ENCODE peak calls at places on chromosomes 1 and 21, in four cellular contexts. X is heart left ventricle, H is type B pancreatic cell, O is SK-N-SH. P is an unnamed sample.

GRCh38 chr1:3879787-3880428 is 20.2 kb downstream of the C1orf174 start:
- DNase-seq in X (no peak), H (no peak), O (no peak), P (peak)

GRCh38 chr1:233844697-233845096 is 59.8 kb upstream of the SLC35F3 start:
- DNase-seq in X (no peak), H (no peak), O (no peak), P (no peak)

GRCh38 chr1:48718696-48719095 is 58.0 kb downstream of the BEND5 start:
- DNase-seq in X (no peak), H (no peak), O (no peak), P (no peak)

GRCh38 chr1:91862120-91862519 is 23.8 kb downstream of the TGFBR3 start:
- DNase-seq in X (no peak), H (no peak), O (no peak), P (no peak)

GRCh38 chr1:100746542-100746932 is 27.0 kb downstream of the VCAM1 start:
- DNase-seq in X (no peak), H (no peak), O (no peak), P (no peak)

GRCh38 chr1:246428542-246429308 is 78.4 kb downstream of the SMYD3 start:
- DNase-seq in X (no peak), H (no peak), O (no peak), P (no peak)

GRCh38 chr1:23202263-23202749 is 15.0 kb downstream of the HTR1D start:
- DNase-seq in X (no peak), H (no peak), O (no peak), P (no peak)

GRCh38 chr1:58573138-58573537 is 3.9 kb downstream of the TACSTD2 start:
- DNase-seq in X (no peak), H (no peak), O (no peak), P (no peak)

GRCh38 chr1:245645894-245646293 is 491.1 kb downstream of the KIF26B start:
- DNase-seq in X (no peak), H (no peak), O (no peak), P (no peak)

GRCh38 chr1:103416681-103417318 is 108.7 kb upstream of the RNPC3 start:
- DNase-seq in X (no peak), H (no peak), O (no peak), P (no peak)

GRCh38 chr1:210882414-210883221 is 251.3 kb downstream of the KCNH1 start:
- DNase-seq in X (no peak), H (no peak), O (no peak), P (no peak)

GRCh38 chr1:8825985-8826481 is 8.6 kb upstream of the RERE start:
- DNase-seq in X (no peak), H (no peak), O (no peak), P (no peak)

GRCh38 chr21:31543191-31543590 is 116.3 kb upstream of the SOD1 start:
- DNase-seq in X (no peak), H (no peak), O (no peak), P (no peak)

GRCh38 chr1:59919742-59920141 is 6.8 kb downstream of the CYP2J2 start:
- DNase-seq in X (no peak), H (no peak), O (no peak), P (no peak)

GRCh38 chr1:222023025-222023424 is 281.1 kb upstream of the DUSP10 start:
- DNase-seq in X (no peak), H (no peak), O (no peak), P (no peak)

GRCh38 chr21:27776925-27777553 is 810.2 kb upstream of the ADAMTS5 start:
- DNase-seq in X (peak), H (no peak), O (no peak), P (no peak)

GRCh38 chr1:232628335-232629214 is 1.4 kb downstream of the SIPA1L2 start:
- DNase-seq in X (no peak), H (no peak), O (peak), P (no peak)

GRCh38 chr21:46221664-46222435 is 6.7 kb downstream of the LSS start:
- DNase-seq in X (peak), H (peak), O (no peak), P (no peak)

GRCh38 chr1:25729774-25730173 is 70.2 kb upstream of the SELENON start:
- DNase-seq in X (no peak), H (no peak), O (no peak), P (no peak)

GRCh38 chr1:33763406-33763805 is 100.5 kb upstream of the HMGB4 start:
- DNase-seq in X (no peak), H (no peak), O (no peak), P (no peak)

GRCh38 chr1:38064232-38064903 is 17.8 kb upstream of the POU3F1 start:
- DNase-seq in X (no peak), H (no peak), O (no peak), P (no peak)

GRCh38 chr1:93615201-93616150 is 66.2 kb downstream of the BCAR3 start:
- DNase-seq in X (no peak), H (no peak), O (no peak), P (no peak)

GRCh38 chr1:9260086-9260766 is 25.7 kb downstream of the H6PD start:
- DNase-seq in X (no peak), H (no peak), O (no peak), P (no peak)

GRCh38 chr1:34983700-34984355 is 1.3 kb downstream of the TMEM35B start:
- DNase-seq in X (no peak), H (no peak), O (no peak), P (no peak)

GRCh38 chr21:45634511-45635183 is 8.9 kb upstream of the PCBP3 start:
- DNase-seq in X (no peak), H (no peak), O (peak), P (no peak)

GRCh38 chr1:19893687-19894086 is 11.5 kb downstream of the OTUD3 start:
- DNase-seq in X (no peak), H (no peak), O (no peak), P (no peak)

GRCh38 chr1:43590389-43590788 is 59.6 kb upstream of the KDM4A start:
- DNase-seq in X (no peak), H (no peak), O (peak), P (no peak)

GRCh38 chr1:10915594-10915993 is 96.9 kb upstream of the TARDBP start:
- DNase-seq in X (no peak), H (no peak), O (no peak), P (peak)

GRCh38 chr1:16967095-16967567 is 13.3 kb downstream of the MFAP2 start:
- DNase-seq in X (peak), H (no peak), O (peak), P (no peak)

GRCh38 chr1:213051127-213051880 is at the start of gene RPS6KC1:
- DNase-seq in X (peak), H (peak), O (peak), P (peak)

GRCh38 chr21:37642493-37642892 is 273.8 kb downstream of the KCNJ6 start:
- DNase-seq in X (no peak), H (no peak), O (no peak), P (no peak)

GRCh38 chr1:9473032-9473792 is 66.1 kb upstream of the SLC25A33 start:
- DNase-seq in X (peak), H (no peak), O (peak), P (peak)

DNA sequence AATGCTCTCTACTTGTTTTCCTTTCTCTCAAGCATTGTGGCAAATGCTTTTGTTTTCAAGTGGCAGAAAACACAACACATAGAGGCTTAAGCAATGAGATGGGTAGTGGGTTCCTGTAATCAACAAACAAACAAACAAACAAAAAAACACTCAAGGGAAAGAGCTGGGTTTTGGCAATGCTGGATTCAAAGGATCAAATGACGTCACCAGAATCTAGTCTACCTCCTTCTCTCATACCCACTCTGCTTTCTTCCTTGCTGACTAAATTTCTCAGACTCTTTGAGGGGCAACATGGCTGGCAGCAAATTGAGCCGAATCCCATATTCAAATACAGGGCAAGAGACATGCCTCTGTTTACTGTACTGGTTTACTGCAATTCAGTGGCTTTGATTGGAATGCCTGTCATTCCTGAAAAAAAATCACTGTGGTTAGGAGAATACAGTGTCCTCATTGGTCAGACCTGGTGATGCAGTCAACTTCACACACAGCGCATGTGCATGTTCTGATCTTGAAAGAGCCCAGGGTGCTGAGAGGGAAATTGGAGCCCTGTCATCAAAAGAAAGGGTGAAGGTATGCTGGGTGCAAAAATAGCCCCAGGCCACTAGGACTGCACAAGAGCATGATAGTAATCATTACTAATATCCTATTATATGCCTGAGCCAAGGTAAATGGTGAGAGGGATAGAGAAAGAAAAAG is 356.2 kb downstream of the KCTD3 start:
- DNase-seq in X (no peak), H (no peak), O (no peak), P (no peak)
- TF ChIP-seq CTCF in X (no peak), H (no peak), O (no peak), P (no peak)

DNA sequence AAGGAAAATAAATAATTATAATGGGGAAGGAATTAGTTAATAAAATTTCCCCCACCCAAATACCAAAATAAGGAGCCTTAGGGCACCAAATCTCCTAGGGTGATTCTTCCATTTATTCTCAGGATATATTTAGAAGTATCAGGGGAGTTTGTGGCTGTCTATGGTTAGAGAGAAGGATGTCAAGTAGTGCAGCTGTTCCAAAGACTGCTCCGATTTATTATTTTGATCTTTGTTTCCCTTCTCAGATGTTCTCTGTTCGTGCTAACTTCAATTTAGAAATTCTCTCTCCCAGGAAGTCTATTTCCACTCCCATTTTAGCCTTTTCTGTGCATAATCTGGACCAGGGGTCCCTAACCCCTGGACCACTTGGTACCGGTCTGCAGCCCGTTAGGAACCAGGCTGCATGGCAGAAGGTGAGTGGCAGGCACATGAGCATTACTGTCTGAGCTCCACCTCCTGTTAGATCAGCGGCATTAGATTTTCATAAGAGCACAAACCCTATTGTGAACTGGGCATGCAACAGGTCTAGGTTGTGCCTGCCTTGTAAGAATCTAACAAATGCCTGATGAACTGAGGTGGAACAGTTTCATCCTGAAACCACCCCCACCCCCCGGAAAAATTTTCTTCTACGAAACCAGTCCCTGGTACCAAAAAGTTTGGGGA is 9.3 kb upstream of the MAST2 start:
- DNase-seq in X (no peak), H (no peak), O (no peak), P (no peak)
- TF ChIP-seq CTCF in X (no peak), H (no peak), O (no peak), P (no peak)

DNA sequence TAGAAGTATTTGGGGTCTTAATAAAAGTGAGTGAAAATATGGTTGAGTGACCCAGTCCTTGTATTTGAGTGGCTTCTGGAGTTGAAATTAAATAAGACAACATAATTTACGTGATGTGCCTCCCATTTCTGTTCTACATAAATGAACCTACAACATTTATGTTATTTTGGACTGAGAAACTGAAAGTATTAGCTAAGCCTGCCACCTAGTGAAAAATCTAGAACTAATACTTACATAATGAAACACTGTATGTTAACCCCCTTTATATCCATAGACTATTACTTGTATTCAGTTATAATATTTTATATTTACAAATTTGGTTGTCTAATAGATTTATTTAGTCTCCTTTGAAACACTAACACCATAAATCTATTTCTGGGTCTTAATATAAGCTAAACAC is 298.9 kb downstream of the KCNT2 start:
- DNase-seq in X (no peak), H (no peak), O (no peak), P (no peak)
- TF ChIP-seq CTCF in X (no peak), H (peak), O (peak), P (no peak)

GRCh38 chr21:43727571-43728466 is 8.9 kb downstream of the PDXK start:
- DNase-seq in X (no peak), H (no peak), O (no peak), P (peak)

GRCh38 chr21:43731476-43731875 is 12.5 kb downstream of the PDXK start:
- DNase-seq in X (no peak), H (no peak), O (no peak), P (no peak)

GRCh38 chr21:43726686-43727570 is 8.0 kb downstream of the PDXK start:
- DNase-seq in X (no peak), H (no peak), O (no peak), P (peak)

GRCh38 chr21:43731891-43732711 is 13.2 kb downstream of the PDXK start:
- DNase-seq in X (no peak), H (no peak), O (no peak), P (no peak)

DNA sequence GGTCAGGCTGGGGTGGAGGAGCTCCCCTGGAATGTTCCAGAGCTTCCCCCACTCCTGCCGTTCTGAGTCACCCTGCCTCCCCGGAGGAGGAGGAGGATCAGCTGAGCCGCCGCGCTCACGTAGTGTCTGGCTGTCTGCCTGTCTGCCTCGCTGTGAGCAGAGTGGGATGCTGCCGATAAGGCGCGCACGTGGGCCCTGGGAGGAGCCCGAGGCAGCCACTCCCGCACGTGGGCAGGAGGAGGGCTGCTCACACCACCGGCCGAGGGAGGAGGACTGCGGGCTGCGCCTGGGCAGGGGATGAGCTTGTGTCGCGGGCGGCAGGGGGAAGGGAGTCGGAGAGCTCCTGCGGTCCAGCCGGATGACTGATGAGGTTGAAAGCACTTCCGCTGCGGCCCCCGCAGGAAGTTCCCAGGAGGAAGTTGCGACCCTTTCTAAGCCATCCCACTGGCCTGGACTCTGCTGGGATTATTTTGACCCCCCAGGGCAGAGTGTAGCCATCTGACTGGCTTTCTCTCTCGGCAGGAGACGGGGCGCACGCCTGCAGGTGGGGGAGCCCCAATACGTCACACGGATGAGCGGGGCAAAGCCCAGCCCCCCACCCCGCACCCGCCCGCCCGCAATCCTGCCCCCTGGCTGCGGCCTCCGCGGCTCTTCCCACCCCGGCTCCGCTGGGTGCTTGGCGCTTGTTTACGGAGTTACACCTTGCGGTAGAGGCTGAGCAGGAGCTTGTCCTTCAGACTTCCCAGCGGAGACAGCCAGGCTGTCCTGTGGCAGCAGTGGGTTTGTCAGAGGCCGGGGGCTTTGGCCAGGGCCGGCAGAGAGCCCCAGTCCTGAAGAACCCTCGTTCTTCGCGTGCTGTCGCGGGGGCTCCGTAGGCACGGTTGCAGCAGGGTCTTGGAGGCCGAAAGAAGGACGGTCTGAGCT is 9.8 kb downstream of the PDXK start:
- DNase-seq in X (peak), H (peak), O (peak), P (peak)
- TF ChIP-seq CTCF in X (peak), H (peak), O (peak), P (peak)

DNA sequence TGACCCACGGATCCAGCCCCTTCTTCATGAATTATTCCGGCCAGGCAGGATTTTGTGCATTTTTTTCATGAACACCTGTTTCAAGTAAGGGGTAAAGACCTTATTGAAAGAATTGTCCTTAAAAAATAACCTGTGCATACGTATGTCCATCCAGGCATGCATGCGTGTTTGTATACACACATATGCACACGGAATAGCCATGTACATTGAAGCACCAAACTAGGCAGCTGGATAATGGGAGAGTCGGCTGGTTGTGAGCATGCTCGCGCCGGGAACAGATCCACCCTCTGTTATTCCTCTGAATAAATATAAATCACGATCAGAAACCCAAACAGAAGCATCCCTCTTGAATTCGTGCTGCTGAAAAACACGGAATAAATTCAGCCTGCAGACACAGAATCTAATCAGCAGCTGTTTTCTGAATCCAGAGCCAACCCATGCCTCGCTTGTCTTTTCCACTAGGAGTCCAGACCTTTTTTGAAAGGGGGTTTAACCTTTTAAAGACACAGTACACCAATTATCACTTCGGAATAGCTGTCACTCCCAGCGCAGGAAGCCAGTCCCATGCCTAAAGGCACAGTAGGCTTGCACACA is at the start of gene HIVEP3:
- DNase-seq in X (no peak), H (no peak), O (peak), P (no peak)
- TF ChIP-seq CTCF in X (no peak), H (peak), O (peak), P (peak)

DNA sequence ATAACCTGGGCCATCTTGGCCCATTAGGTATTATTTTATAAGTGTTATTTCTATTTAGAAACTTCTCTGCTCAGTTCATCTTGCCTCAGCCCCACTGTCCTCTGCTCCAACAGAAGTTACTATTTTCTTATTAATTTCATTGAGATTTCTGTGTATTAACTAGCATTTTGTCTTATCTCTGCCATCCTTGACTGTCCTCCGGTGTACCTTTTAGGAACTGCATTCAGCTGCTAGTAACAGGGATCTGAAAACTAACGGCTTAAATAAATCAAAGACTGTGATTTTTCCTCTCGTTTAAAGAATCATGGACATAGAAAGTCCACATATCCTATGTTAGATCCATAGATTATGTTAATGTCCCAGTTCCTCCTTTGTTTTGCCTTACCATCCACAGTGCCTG is 382.5 kb downstream of the MATN1 start:
- DNase-seq in X (no peak), H (no peak), O (no peak), P (no peak)
- TF ChIP-seq CTCF in X (no peak), H (peak), O (no peak), P (no peak)

DNA sequence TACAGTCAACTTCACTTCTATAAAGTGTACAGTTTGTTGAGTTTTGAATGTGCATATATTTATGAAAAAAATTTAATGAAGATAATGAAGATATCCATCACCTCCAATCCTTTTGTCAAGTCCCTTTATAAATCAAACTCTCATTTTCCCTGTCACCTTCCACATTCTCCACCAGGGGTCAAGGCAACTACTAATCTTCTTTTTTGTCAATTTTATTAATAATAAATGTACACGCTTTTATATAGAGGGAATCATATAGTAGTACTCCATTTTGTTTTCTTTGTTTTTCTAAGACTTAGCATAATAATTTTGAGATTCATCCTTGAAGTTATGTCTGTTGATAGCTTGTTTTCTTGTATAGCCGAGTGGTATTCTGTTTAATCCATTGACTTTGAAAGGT is 1594.2 kb upstream of the PRMT6 start:
- DNase-seq in X (no peak), H (no peak), O (no peak), P (no peak)
- TF ChIP-seq CTCF in X (no peak), H (peak), O (peak), P (no peak)